ENCODE peak calls at places on chromosomes 6 and 20, in nine cellular contexts. P is cardiac muscle cell, I is fibroblast of the aortic adventitia, V is colonic mucosa, E is breast epithelium, W is A549, Q is cardiac fibroblast, S is keratinocyte, C is adrenal gland. N is an unnamed sample.

GRCh38 chr6:125815050-125815910 is 24.5 kb downstream of the NCOA7 start:
- DNase-seq in P (peak), C (no peak), W (no peak), S (no peak), I (peak), V (no peak), Q (no peak), E (no peak), N (no peak)

GRCh38 chr20:48741669-48742068 is 86.1 kb downstream of the PREX1 start:
- DNase-seq in E (no peak), C (no peak), S (no peak), W (no peak), I (no peak), Q (no peak), V (no peak), P (no peak), N (no peak)

GRCh38 chr20:43032459-43032858 is 157.2 kb downstream of the PTPRT start:
- DNase-seq in V (no peak), S (no peak), I (no peak), P (no peak), C (no peak), Q (no peak), W (no peak), E (no peak), N (no peak)

GRCh38 chr6:152701081-152701862 is 3.6 kb downstream of the MYCT1 start:
- DNase-seq in P (peak), Q (no peak), E (no peak), W (no peak), I (peak), C (no peak), S (no peak), V (no peak), N (peak)

GRCh38 chr20:17171750-17172149 is 55.1 kb upstream of the PCSK2 start:
- DNase-seq in I (no peak), E (no peak), C (no peak), Q (no peak), P (no peak), W (no peak), V (no peak), S (no peak), N (peak)

GRCh38 chr20:52312131-52312729 is 120.7 kb upstream of the ZFP64 start:
- DNase-seq in V (peak), C (peak), E (peak), Q (peak), I (peak), S (peak), W (peak), P (peak), N (peak)

GRCh38 chr20:13995086-13995665 is at the start of gene MACROD2:
- DNase-seq in E (peak), S (peak), I (peak), P (peak), W (peak), Q (peak), V (peak), C (peak), N (peak)

GRCh38 chr20:52420805-52421204 is 229.2 kb upstream of the ZFP64 start:
- DNase-seq in V (no peak), C (no peak), S (no peak), W (no peak), I (no peak), E (no peak), P (peak), Q (peak), N (peak)

GRCh38 chr20:5364997-5365597 is 48.3 kb upstream of the PROKR2 start:
- DNase-seq in I (no peak), E (no peak), P (no peak), Q (no peak), S (no peak), W (no peak), C (no peak), V (no peak), N (no peak)

GRCh38 chr6:107931894-107932293 is 26.1 kb downstream of the SEC63 start:
- DNase-seq in C (no peak), W (no peak), Q (no peak), P (no peak), S (no peak), V (no peak), E (no peak), I (no peak), N (no peak)

DNA sequence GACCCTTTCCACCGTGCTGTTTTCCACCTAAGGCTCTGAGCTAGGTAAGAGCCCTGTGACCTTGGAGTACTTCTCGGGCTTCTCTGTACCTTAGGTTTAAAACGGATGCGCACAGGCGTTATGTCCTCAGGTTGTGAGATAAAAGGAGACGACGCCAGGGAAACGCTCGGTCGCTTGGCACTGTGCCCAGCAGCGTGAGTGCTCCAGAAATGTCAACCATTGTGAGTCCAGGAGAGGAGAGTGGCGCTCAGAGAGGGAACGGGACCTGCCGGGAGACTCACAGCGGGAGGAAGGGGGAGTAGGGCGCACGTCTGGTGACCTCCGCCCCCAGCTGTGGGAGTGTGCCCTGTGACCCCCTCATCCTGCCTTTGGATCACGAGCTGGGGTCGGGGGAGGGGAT is 33.8 kb upstream of the SCRT2 start:
- DNase-seq in S (no peak), W (no peak), E (no peak), I (no peak), Q (no peak), P (peak), V (peak), C (peak), N (no peak)
- H3K4me3 ChIP-seq in S (no peak), W (no peak), E (peak), I (no peak), Q (no peak), P (peak), V (no peak), C (no peak), N (no peak)

DNA sequence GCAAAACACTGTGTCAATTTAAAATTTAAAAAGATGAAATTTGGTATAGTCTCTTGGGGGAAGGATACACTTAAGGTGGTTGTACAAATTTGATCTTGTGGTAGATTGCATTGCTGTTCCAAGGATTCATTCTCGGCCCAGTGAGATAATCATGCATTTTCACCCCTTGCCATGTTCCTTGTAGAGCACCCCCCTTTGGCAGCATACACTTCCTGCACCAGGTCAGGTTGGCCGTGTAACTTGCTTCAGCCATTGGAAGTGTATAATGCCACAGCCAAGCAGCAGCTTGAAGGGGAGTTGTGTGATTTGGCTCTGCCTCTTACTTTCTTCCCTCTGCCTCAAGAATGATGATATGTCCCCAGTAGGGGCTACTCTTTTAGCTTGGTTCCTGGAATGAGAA is 21.9 kb downstream of the CCN2 start:
- DNase-seq in E (no peak), V (no peak), I (no peak), P (no peak), C (no peak), Q (no peak), W (no peak), S (no peak), N (no peak)
- TF ChIP-seq CTCF in E (no peak), V (no peak), I (no peak), P (peak), C (no peak), Q (no peak), W (no peak), S (peak), N (no peak)

DNA sequence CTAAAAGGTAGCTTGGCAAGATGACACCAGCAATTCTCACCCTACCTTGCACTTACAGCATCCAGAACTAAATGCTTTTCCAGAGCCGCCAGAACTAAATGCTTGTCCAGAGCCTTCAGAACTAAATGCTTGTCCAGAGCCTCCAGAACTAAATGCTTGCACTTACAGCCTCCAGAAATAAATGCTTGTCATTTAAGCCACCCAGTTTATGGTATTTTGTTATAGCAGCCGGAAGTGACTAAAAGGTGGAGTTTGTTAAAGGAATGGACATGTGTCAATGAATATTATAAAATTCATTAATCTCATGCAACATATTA is 133.5 kb downstream of the GPX5 start:
- DNase-seq in W (no peak), E (no peak), Q (no peak), P (no peak), S (no peak), I (no peak), V (no peak), C (no peak), N (no peak)
- H3K4me3 ChIP-seq in W (peak), E (peak), Q (peak), P (peak), S (peak), I (peak), V (no peak), C (no peak), N (peak)

DNA sequence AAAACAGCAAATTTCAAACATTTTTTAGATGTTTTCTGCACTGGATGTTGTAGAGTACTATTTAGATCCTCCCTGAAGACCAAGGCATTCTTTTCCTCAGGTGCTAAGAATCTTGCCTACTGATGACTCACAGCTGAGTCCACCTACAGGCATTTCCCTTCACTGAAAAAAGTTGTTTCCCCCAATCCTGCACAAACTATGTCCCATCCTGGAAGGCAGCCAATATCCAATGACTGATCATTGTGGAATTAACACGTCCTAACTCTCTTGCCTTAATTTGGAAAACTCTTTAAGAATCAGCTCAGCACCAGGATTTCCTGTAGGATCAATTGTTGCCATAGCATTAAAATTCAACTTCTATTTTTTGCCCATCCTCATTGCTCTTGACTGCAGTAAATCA is 268.4 kb upstream of the IRAK1BP1 start:
- DNase-seq in S (peak), W (peak), E (no peak), V (no peak), C (no peak), I (peak), P (peak), Q (peak), N (peak)
- TF ChIP-seq CTCF in S (no peak), W (no peak), E (no peak), V (no peak), C (no peak), I (no peak), P (no peak), Q (no peak), N (no peak)

N was measured in AG10803.